ENCODE peak calls at places on chromosome 12, in five cellular contexts. G is MM.1S, H is body of pancreas, Q is HepG2, Y is OCI-LY7. B is an unnamed sample. For H3K4me1, the result is how much of the 10 kb centered on the place peaks cover.

GRCh38 chr12:118274066-118274465 is 98.6 kb downstream of the TAOK3 start:
- DNase-seq in Q (no peak), G (no peak), Y (no peak), H (no peak), B (no peak)

GRCh38 chr12:108309674-108310312 is 29.3 kb downstream of the CMKLR1 start:
- DNase-seq in Y (no peak), G (no peak), Q (no peak), H (no peak), B (no peak)

GRCh38 chr12:62254967-62255366 is 5.2 kb upstream of the USP15 start:
- DNase-seq in Y (no peak), Q (no peak), H (no peak), G (no peak), B (no peak)

GRCh38 chr12:92574911-92575570 is 127.7 kb upstream of the PLEKHG7 start:
- DNase-seq in G (no peak), Q (peak), H (no peak), Y (no peak), B (no peak)

GRCh38 chr12:87074801-87075200 is 818.6 kb upstream of the MGAT4C start:
- DNase-seq in H (no peak), Y (no peak), G (no peak), Q (no peak), B (no peak)

GRCh38 chr12:56128669-56129209 is 672 bp downstream of the ESYT1 start:
- DNase-seq in Q (no peak), H (peak), Y (no peak), G (no peak), B (peak)

GRCh38 chr12:93158065-93158843 is 219.5 kb upstream of the NUDT4 start:
- DNase-seq in Y (no peak), H (no peak), G (no peak), Q (no peak), B (no peak)

GRCh38 chr12:126936181-126936851 is 1330.7 kb upstream of the TMEM132C start:
- DNase-seq in H (peak), Y (no peak), G (peak), Q (no peak), B (peak)

GRCh38 chr12:46490635-46491034 is 118.1 kb upstream of the SLC38A2 start:
- DNase-seq in H (no peak), Q (no peak), Y (no peak), G (no peak), B (no peak)

GRCh38 chr12:25816637-25817036 is 141.8 kb upstream of the RASSF8 start:
- DNase-seq in Q (no peak), G (no peak), Y (no peak), H (no peak), B (no peak)

DNA sequence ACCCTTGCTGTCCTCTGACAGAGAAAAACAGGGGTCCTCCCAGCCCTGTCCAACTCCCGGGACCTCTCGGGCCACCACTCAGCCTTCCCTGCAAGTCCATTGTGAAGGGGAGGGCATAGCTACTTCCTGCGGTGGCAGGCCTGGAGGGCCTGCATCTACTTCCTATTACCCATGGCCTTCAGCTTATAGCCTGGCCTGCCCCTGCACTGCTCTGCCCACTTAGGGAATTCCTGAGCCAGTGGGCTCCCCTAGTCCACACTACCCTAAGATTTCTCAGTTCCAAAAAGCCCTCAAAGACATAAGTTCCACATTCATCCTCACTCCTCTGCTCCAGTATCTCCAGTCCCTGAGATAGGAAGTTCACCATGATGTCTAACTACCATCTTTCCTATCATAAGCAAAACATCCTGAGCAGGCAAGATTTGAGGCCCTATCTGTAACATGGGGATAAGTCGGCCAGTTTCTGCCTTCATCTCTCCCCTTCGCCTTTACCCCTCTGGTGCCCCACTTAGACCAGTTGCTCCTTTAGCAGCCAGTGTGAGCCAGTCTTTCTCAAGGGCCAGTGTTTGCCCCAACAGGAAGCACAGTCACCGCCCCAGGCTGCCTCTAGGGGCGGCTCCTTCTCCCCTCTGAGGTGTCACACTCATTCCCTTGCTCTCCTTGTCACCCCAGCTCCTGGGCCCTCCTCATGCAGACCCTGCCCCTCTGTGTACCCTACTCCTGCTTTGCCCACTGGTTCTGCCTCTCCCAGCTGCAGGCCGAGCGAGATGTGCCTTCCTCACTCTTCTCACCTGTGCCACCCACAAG is 10.9 kb downstream of the HDAC7 start:
- DNase-seq in G (peak), Y (peak), H (no peak), Q (no peak), B (no peak)
- TF ChIP-seq CTCF in G (peak), Y (peak), H (no peak), Q (no peak), B (peak)

GRCh38 chr12:644818-645552 is 18.3 kb downstream of the NINJ2 start:
- DNase-seq in Y (no peak), Q (no peak), G (no peak), H (no peak), B (no peak)

GRCh38 chr12:644293-644639 is 19.0 kb downstream of the NINJ2 start:
- DNase-seq in Q (no peak), H (no peak), G (no peak), Y (no peak), B (no peak)

GRCh38 chr12:645563-646071 is 17.6 kb downstream of the NINJ2 start:
- DNase-seq in H (no peak), G (no peak), Y (no peak), Q (peak), B (peak)

GRCh38 chr12:643478-644292 is 19.6 kb downstream of the NINJ2 start:
- DNase-seq in G (no peak), Y (peak), H (no peak), Q (no peak), B (no peak)

GRCh38 chr12:642633-643477 is 20.4 kb downstream of the NINJ2 start:
- DNase-seq in Q (no peak), Y (peak), H (peak), G (peak), B (peak)
- H3K4me1 ChIP-seq in Q (half or more), Y (under half), H (under half), G (under half), B (under half)

GRCh38 chr12:69343885-69344612 is 4.1 kb upstream of the LYZ start:
- DNase-seq in Y (no peak), H (no peak), Q (no peak), G (no peak), B (no peak)
- H3K27ac ChIP-seq in Y (no peak), H (peak), Q (peak), G (no peak), B (no peak)

GRCh38 chr12:122228092-122228491 is 2.2 kb upstream of the DIABLO start:
- DNase-seq in H (no peak), Q (no peak), G (no peak), Y (no peak), B (no peak)

GRCh38 chr12:122230798-122231197 is 4.9 kb upstream of the DIABLO start:
- DNase-seq in Q (no peak), G (no peak), H (no peak), Y (no peak), B (peak)

GRCh38 chr12:122226366-122227222 is 742 bp upstream of the DIABLO start:
- DNase-seq in Q (no peak), Y (no peak), H (no peak), G (no peak), B (peak)

GRCh38 chr12:122227341-122227740 is 1.5 kb upstream of the DIABLO start:
- DNase-seq in Q (no peak), Y (no peak), G (no peak), H (no peak), B (no peak)

DNA sequence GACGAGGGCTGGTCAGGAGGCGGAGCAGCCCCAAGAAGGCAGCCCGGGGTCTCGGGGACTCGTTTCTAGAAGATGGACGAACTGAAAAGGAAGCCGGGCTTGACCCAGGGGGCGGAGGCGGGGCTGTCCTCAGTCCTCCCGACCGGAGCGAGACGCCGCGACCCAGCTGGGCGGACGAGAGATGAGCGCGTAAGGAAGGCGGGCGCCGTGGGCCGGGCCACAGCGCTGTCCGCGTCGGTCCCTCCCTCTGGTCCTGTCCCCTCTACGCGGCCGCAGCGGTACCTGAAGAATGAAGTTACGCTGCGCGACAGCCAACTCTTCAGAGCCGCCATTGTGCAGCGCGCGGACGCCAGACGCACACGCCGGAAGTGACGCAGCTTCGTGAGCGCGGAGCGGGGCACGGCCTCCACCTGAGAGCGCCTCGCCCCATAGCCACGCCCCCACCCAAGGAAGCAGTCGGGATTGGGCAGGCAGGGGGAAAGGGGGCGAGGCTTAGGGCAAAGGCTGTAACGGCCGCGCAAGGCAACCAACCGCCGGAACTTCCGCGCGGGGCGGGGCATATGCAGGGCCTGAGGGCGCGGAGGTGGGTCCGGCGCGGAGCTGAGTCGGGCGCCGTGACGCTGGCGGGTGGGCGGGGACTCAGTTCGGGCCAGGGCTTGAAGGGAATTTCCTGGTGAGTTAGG is at the start of gene DIABLO:
- DNase-seq in Y (peak), Q (peak), H (peak), G (peak), B (peak)
- TF ChIP-seq CTCF in Y (no peak), Q (peak), H (no peak), G (no peak), B (no peak)

GRCh38 chr12:116215021-116215420 is 62.5 kb downstream of the MED13L start:
- DNase-seq in Y (no peak), H (no peak), G (no peak), Q (no peak), B (no peak)

GRCh38 chr12:116213885-116214527 is 63.5 kb downstream of the MED13L start:
- DNase-seq in Y (no peak), H (no peak), G (no peak), Q (no peak), B (no peak)

GRCh38 chr12:116213014-116213413 is 64.5 kb downstream of the MED13L start:
- DNase-seq in G (no peak), H (no peak), Q (no peak), Y (no peak), B (no peak)

GRCh38 chr12:116217045-116217444 is 60.4 kb downstream of the MED13L start:
- DNase-seq in H (no peak), Y (no peak), Q (no peak), G (no peak), B (no peak)

DNA sequence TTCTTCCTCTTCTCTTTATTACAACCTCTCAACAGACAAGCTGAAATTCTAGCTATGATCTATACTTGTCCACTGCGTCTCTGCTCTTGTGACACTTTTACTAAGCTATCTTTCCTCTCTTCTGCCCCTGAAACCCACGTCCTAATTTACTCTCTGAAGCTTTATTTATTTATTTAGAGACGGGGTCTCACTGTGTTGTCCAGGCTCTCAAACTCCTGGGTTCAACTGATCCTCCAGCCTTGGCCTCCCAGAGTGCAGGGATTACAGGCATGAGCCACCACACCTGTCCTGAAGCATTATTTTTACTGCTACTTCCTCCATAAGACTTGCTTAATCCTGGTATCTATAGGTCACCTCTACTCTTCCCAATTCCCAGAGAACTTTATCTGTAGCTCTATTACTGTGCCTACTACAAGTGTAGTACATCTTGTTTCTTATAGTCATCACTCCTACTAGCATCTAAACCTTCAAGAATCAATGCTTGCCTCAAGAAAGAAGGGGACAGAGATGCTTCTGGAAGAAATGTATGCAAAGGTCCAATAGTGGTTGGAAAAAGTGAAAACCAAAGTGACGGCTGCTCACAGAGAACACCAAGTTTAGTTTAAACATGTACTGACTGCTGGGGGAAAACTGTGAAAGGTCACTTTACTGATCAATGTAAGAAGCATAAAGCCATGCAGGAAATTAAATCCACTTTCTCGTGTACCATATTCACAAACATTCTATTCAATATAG is 61.3 kb downstream of the MED13L start:
- DNase-seq in G (no peak), H (no peak), Q (no peak), Y (no peak), B (no peak)
- H3K4me1 ChIP-seq in G (under half), H (under half), Q (under half), Y (under half), B (under half)

GRCh38 chr12:53343449-53343848 is 7.3 kb upstream of the SP7 start:
- DNase-seq in G (no peak), H (no peak), Q (no peak), Y (no peak), B (no peak)

GRCh38 chr12:53345486-53346195 is 9.5 kb upstream of the SP7 start:
- DNase-seq in G (no peak), H (no peak), Y (no peak), Q (no peak), B (no peak)

GRCh38 chr12:53343978-53344377 is 7.8 kb upstream of the SP7 start:
- DNase-seq in Y (peak), Q (no peak), G (no peak), H (no peak), B (no peak)

GRCh38 chr12:53344487-53344823 is 8.3 kb upstream of the SP7 start:
- DNase-seq in G (no peak), H (no peak), Y (no peak), Q (no peak), B (no peak)

GRCh38 chr12:53344824-53345485 is 8.8 kb upstream of the SP7 start:
- DNase-seq in H (peak), G (peak), Q (peak), Y (peak), B (peak)
- H3K27ac ChIP-seq in H (no peak), G (peak), Q (no peak), Y (no peak), B (peak)

DNA sequence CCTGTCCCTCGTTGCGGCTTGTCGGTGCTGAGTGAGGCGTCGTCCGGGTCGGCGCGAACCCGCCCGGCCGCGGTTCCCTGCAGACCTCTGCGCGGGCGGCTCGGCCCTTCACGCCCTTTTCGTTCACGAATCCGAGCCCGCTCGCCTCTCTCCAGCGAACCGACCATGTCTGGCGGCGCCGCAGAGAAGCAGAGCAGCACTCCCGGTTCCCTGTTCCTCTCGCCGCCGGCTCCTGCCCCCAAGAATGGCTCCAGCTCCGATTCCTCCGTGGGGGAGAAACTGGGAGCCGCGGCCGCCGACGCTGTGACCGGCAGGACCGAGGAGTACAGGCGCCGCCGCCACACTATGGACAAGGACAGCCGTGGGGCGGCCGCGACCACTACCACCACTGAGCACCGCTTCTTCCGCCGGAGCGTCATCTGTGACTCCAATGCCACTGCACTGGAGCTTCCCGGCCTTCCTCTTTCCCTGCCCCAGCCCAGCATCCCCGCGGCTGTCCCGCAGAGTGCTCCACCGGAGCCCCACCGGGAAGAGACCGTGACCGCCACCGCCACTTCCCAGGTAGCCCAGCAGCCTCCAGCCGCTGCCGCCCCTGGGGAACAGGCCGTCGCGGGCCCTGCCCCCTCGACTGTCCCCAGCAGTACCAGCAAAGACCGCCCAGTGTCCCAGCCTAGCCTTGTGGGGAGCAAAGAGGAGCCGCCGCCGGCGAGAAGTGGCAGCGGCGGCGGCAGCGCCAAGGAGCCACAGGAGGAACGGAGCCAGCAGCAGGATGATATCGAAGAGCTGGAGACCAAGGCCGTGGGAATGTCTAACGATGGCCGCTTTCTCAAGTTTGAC is 1.2 kb downstream of the WNK1 start:
- DNase-seq in Y (peak), Q (no peak), G (peak), H (peak), B (peak)
- TF ChIP-seq CTCF in Y (no peak), Q (no peak), G (peak), H (peak), B (peak)

B was measured in adrenal gland.